ENCODE peak calls at places on chromosome 22, in six cellular contexts. One of them, this sample, is unnamed.
A peak's percentile ranks its signal among the peaks of the same experiment; 100 is the strongest.

GRCh38 chr22:42560781-42561180 is 7.0 kb downstream of the SERHL2 start:
- DNase-seq in choroid plexus epithelial cell: peak; percentile 26
- DNase-seq in fibroblast of lung: no peak
- DNase-seq in NCI-H1417: no peak
- DNase-seq in amygdala: no peak
- DNase-seq in EL: peak; percentile 27
- DNase-seq in this sample: no peak

GRCh38 chr22:31826443-31826842 is 72.6 kb downstream of the DEPDC5 start:
- DNase-seq in choroid plexus epithelial cell: peak; percentile 23
- DNase-seq in fibroblast of lung: no peak
- DNase-seq in NCI-H1417: no peak
- DNase-seq in amygdala: no peak
- DNase-seq in EL: no peak
- DNase-seq in this sample: peak; percentile 31

GRCh38 chr22:18985761-18986160 is 49.7 kb upstream of the PRODH start:
- DNase-seq in choroid plexus epithelial cell: no peak
- DNase-seq in fibroblast of lung: no peak
- DNase-seq in NCI-H1417: no peak
- DNase-seq in amygdala: no peak
- DNase-seq in EL: no peak
- DNase-seq in this sample: no peak

GRCh38 chr22:35591696-35592417 is 25.3 kb downstream of the MB start:
- DNase-seq in choroid plexus epithelial cell: no peak
- DNase-seq in fibroblast of lung: no peak
- DNase-seq in NCI-H1417: no peak
- DNase-seq in amygdala: no peak
- DNase-seq in EL: no peak
- DNase-seq in this sample: no peak

GRCh38 chr22:30861131-30861530 is 107.4 kb downstream of the MORC2 start:
- DNase-seq in choroid plexus epithelial cell: no peak
- DNase-seq in fibroblast of lung: no peak
- DNase-seq in NCI-H1417: no peak
- DNase-seq in amygdala: no peak
- DNase-seq in EL: no peak
- DNase-seq in this sample: no peak

GRCh38 chr22:17788528-17789378 is 14.5 kb upstream of the BID start:
- DNase-seq in choroid plexus epithelial cell: no peak
- DNase-seq in fibroblast of lung: no peak
- DNase-seq in NCI-H1417: no peak
- DNase-seq in amygdala: no peak
- DNase-seq in EL: no peak
- DNase-seq in this sample: no peak

GRCh38 chr22:44383652-44384562 is 71.2 kb upstream of the SHISAL1 start:
- DNase-seq in choroid plexus epithelial cell: no peak
- DNase-seq in fibroblast of lung: no peak
- DNase-seq in NCI-H1417: no peak
- DNase-seq in amygdala: no peak
- DNase-seq in EL: no peak
- DNase-seq in this sample: no peak

GRCh38 chr22:49101873-49102272 is 725.8 kb downstream of the BRD1 start:
- DNase-seq in choroid plexus epithelial cell: no peak
- DNase-seq in fibroblast of lung: no peak
- DNase-seq in NCI-H1417: no peak
- DNase-seq in amygdala: no peak
- DNase-seq in EL: no peak
- DNase-seq in this sample: no peak

GRCh38 chr22:37566329-37566837 is 6.1 kb downstream of the CDC42EP1 start:
- DNase-seq in choroid plexus epithelial cell: no peak
- DNase-seq in fibroblast of lung: no peak
- DNase-seq in NCI-H1417: no peak
- DNase-seq in amygdala: peak; percentile 68
- DNase-seq in EL: no peak
- DNase-seq in this sample: no peak

GRCh38 chr22:26512149-26512793 is at the start of gene TFIP11:
- DNase-seq in choroid plexus epithelial cell: peak; percentile 91
- DNase-seq in fibroblast of lung: peak; percentile 89
- DNase-seq in NCI-H1417: peak; percentile 76
- DNase-seq in amygdala: peak; percentile 87
- DNase-seq in EL: peak; percentile 91
- DNase-seq in this sample: peak; percentile 81